ENCODE peak calls at places on chromosomes 2 and 18, in four cellular contexts. One of them, this sample, is unnamed.

GRCh38 chr2:238125127-238125885 is 13.2 kb upstream of the KLHL30 start:
- DNase-seq in K562: no peak
- DNase-seq in HepG2: no peak
- DNase-seq in GM12878: no peak
- DNase-seq in this sample: no peak

GRCh38 chr2:25872134-25872533 is 6.2 kb downstream of the ASXL2 start:
- DNase-seq in K562: no peak
- DNase-seq in HepG2: no peak
- DNase-seq in GM12878: no peak
- DNase-seq in this sample: no peak

GRCh38 chr2:200100027-200100426 is 144.6 kb downstream of the MAIP1 start:
- DNase-seq in K562: no peak
- DNase-seq in HepG2: no peak
- DNase-seq in GM12878: no peak
- DNase-seq in this sample: no peak

GRCh38 chr2:46068604-46069003 is 228.6 kb upstream of the EPAS1 start:
- DNase-seq in K562: no peak
- DNase-seq in HepG2: no peak
- DNase-seq in GM12878: no peak
- DNase-seq in this sample: no peak

GRCh38 chr2:242075163-242075562 is 205.6 kb downstream of the RTP5 start:
- DNase-seq in K562: no peak
- DNase-seq in HepG2: no peak
- DNase-seq in GM12878: no peak
- DNase-seq in this sample: no peak

GRCh38 chr2:239290618-239291504 is 110.0 kb downstream of the HDAC4 start:
- DNase-seq in K562: no peak
- DNase-seq in HepG2: no peak
- DNase-seq in GM12878: no peak
- DNase-seq in this sample: peak

GRCh38 chr2:113890253-113891235 is 655 bp downstream of the ACTR3 start:
- DNase-seq in K562: peak
- DNase-seq in HepG2: peak
- DNase-seq in GM12878: peak
- DNase-seq in this sample: peak

GRCh38 chr2:187552959-187553681 is 1.1 kb downstream of the TFPI start:
- DNase-seq in K562: peak
- DNase-seq in HepG2: peak
- DNase-seq in GM12878: no peak
- DNase-seq in this sample: no peak

GRCh38 chr2:25312958-25313710 is 28.6 kb downstream of the DNMT3A start:
- DNase-seq in K562: peak
- DNase-seq in HepG2: no peak
- DNase-seq in GM12878: no peak
- DNase-seq in this sample: no peak

GRCh38 chr2:181741756-181742155 is 61.4 kb upstream of the NEUROD1 start:
- DNase-seq in K562: no peak
- DNase-seq in HepG2: no peak
- DNase-seq in GM12878: no peak
- DNase-seq in this sample: no peak

GRCh38 chr18:13260927-13261471 is 42.4 kb downstream of the LDLRAD4 start:
- DNase-seq in K562: no peak
- DNase-seq in HepG2: no peak
- DNase-seq in GM12878: no peak
- DNase-seq in this sample: no peak

GRCh38 chr2:119772767-119773166 is 13.0 kb downstream of the PTPN4 start:
- DNase-seq in K562: no peak
- DNase-seq in HepG2: no peak
- DNase-seq in GM12878: no peak
- DNase-seq in this sample: no peak

GRCh38 chr2:11753886-11754704 is 7.7 kb downstream of the LPIN1 start:
- DNase-seq in K562: no peak
- DNase-seq in HepG2: no peak
- DNase-seq in GM12878: peak
- DNase-seq in this sample: no peak

GRCh38 chr18:40415821-40416220 is 1539.2 kb upstream of the PIK3C3 start:
- DNase-seq in K562: no peak
- DNase-seq in HepG2: no peak
- DNase-seq in GM12878: no peak
- DNase-seq in this sample: no peak

GRCh38 chr2:162524192-162524591 is 180.3 kb downstream of the GCA start:
- DNase-seq in K562: no peak
- DNase-seq in HepG2: peak
- DNase-seq in GM12878: no peak
- DNase-seq in this sample: peak

GRCh38 chr2:175844169-175844568 is 157.9 kb downstream of the LNPK start:
- DNase-seq in K562: no peak
- DNase-seq in HepG2: no peak
- DNase-seq in GM12878: no peak
- DNase-seq in this sample: peak

GRCh38 chr2:18273205-18273604 is 287.2 kb downstream of the RDH14 start:
- DNase-seq in K562: no peak
- DNase-seq in HepG2: no peak
- DNase-seq in GM12878: no peak
- DNase-seq in this sample: no peak

GRCh38 chr2:181778621-181779195 is 98.4 kb upstream of the NEUROD1 start:
- DNase-seq in K562: no peak
- DNase-seq in HepG2: no peak
- DNase-seq in GM12878: no peak
- DNase-seq in this sample: no peak

GRCh38 chr2:128619471-128620325 is 301.0 kb upstream of the HS6ST1 start:
- DNase-seq in K562: no peak
- DNase-seq in HepG2: no peak
- DNase-seq in GM12878: no peak
- DNase-seq in this sample: no peak

GRCh38 chr2:36489296-36489695 is 108.7 kb downstream of the FEZ2 start:
- DNase-seq in K562: no peak
- DNase-seq in HepG2: no peak
- DNase-seq in GM12878: no peak
- DNase-seq in this sample: no peak

GRCh38 chr2:233285921-233286320 is 21.7 kb upstream of the SAG start:
- DNase-seq in K562: no peak
- DNase-seq in HepG2: no peak
- DNase-seq in GM12878: no peak
- DNase-seq in this sample: no peak

GRCh38 chr18:34796013-34796657 is 86.0 kb downstream of the DTNA start:
- DNase-seq in K562: no peak
- DNase-seq in HepG2: no peak
- DNase-seq in GM12878: no peak
- DNase-seq in this sample: no peak

GRCh38 chr18:34789768-34790344 is 79.8 kb downstream of the DTNA start:
- DNase-seq in K562: no peak
- DNase-seq in HepG2: no peak
- DNase-seq in GM12878: no peak
- DNase-seq in this sample: no peak

GRCh38 chr18:34794346-34794745 is 84.2 kb downstream of the DTNA start:
- DNase-seq in K562: no peak
- DNase-seq in HepG2: no peak
- DNase-seq in GM12878: no peak
- DNase-seq in this sample: no peak

DNA sequence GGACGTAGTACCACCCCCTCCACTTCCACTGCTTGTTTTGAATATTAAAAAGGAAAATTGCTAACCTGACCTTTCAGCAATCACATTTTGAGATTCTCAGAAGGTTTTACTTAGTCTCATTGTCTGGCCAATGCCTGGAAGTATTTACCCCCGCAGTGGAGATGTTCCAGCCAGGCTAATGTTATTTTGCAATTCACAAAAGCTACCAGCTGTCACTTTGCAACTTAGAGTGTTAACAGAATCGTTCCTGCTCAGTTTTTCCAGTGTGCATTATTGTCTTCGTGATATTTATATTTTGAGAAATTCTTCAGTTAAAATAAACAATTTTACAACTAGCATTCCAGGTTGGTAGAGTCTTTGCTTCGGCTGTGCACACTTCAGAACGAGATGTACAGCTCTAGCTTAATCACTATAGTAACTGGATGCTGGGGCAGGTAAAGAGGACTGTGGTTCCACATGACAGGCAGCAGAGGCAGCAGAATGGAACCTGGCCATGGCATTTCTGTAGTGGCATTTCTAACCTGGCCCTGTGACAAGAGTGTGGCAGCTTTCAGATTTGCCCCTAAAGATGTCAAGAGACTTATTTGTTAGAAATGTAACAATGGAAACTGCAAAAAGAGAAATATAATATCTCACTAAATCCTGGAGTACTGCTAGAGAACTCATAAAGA is 85.1 kb downstream of the DTNA start:
- DNase-seq in K562: no peak
- DNase-seq in HepG2: no peak
- DNase-seq in GM12878: no peak
- DNase-seq in this sample: no peak
- TF ChIP-seq CREB1 in K562: no peak
- TF ChIP-seq CREB1 in HepG2: no peak
- TF ChIP-seq CREB1 in GM12878: no peak
- TF ChIP-seq CREB1 in this sample: no peak

GRCh38 chr2:60552096-60552850 is 1.2 kb downstream of the BCL11A start:
- DNase-seq in K562: no peak
- DNase-seq in HepG2: no peak
- DNase-seq in GM12878: no peak
- DNase-seq in this sample: peak
- TF ChIP-seq REST in K562: no peak
- TF ChIP-seq REST in HepG2: no peak
- TF ChIP-seq REST in GM12878: no peak
- TF ChIP-seq REST in this sample: no peak

GRCh38 chr2:120864981-120865380 is 129.3 kb downstream of the GLI2 start:
- DNase-seq in K562: no peak
- DNase-seq in HepG2: no peak
- DNase-seq in GM12878: no peak
- DNase-seq in this sample: no peak

GRCh38 chr2:120862254-120863172 is 126.8 kb downstream of the GLI2 start:
- DNase-seq in K562: no peak
- DNase-seq in HepG2: no peak
- DNase-seq in GM12878: no peak
- DNase-seq in this sample: no peak

GRCh38 chr2:120865656-120866055 is 130.0 kb downstream of the GLI2 start:
- DNase-seq in K562: no peak
- DNase-seq in HepG2: no peak
- DNase-seq in GM12878: no peak
- DNase-seq in this sample: no peak

GRCh38 chr2:120863173-120863545 is 127.5 kb downstream of the GLI2 start:
- DNase-seq in K562: no peak
- DNase-seq in HepG2: no peak
- DNase-seq in GM12878: no peak
- DNase-seq in this sample: no peak

GRCh38 chr2:120863661-120864320 is 128.1 kb downstream of the GLI2 start:
- DNase-seq in K562: peak
- DNase-seq in HepG2: no peak
- DNase-seq in GM12878: no peak
- DNase-seq in this sample: no peak
- TF ChIP-seq CREB1 in K562: no peak
- TF ChIP-seq CREB1 in HepG2: no peak
- TF ChIP-seq CREB1 in GM12878: no peak
- TF ChIP-seq CREB1 in this sample: no peak

GRCh38 chr2:98786179-98786578 is 55.2 kb upstream of the MGAT4A start:
- DNase-seq in K562: no peak
- DNase-seq in HepG2: no peak
- DNase-seq in GM12878: no peak
- DNase-seq in this sample: no peak
- TF ChIP-seq REST in K562: no peak
- TF ChIP-seq REST in HepG2: peak
- TF ChIP-seq REST in GM12878: peak
- TF ChIP-seq REST in this sample: peak

DNA sequence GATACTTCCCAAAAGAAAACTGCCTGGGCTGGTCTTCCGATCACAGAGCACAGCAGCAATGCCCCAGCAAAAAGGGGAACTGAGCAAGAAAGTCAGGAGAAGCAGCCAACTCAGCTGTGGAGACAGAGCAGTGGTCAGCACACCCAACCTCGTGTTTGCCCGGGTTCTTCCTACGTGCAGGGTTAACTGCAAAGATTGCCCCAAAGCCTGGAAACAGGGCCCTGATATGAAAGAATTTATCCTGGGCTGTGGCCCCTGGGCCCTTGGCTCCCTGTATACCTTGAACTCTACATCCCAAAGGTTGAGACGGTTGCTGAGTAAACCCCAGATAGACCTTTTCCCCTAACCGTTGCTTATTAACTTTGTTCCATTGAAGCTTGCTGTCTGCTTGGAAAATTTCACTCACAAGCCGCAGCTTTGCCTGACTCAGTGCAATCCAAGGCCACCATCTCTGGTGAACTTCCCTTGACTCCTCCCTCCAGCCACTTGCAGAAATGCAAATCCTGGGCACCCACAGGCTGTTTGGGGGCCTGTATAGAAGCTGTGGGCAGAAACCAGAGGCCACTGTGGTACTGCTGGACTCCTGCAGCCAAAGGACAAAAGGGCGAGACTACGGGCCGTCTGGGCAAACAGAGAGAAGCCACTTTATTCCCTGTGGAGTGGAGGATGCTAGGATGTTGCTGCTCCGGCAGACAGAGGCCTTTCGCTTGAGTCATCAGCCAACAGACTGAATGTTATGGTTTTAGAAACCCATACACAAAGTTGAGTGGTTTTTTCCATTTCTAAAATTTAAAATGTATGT is 18.2 kb downstream of the NRP2 start:
- DNase-seq in K562: no peak
- DNase-seq in HepG2: peak
- DNase-seq in GM12878: no peak
- DNase-seq in this sample: no peak
- TF ChIP-seq CREB1 in K562: no peak
- TF ChIP-seq CREB1 in HepG2: no peak
- TF ChIP-seq CREB1 in GM12878: no peak
- TF ChIP-seq CREB1 in this sample: no peak

DNA sequence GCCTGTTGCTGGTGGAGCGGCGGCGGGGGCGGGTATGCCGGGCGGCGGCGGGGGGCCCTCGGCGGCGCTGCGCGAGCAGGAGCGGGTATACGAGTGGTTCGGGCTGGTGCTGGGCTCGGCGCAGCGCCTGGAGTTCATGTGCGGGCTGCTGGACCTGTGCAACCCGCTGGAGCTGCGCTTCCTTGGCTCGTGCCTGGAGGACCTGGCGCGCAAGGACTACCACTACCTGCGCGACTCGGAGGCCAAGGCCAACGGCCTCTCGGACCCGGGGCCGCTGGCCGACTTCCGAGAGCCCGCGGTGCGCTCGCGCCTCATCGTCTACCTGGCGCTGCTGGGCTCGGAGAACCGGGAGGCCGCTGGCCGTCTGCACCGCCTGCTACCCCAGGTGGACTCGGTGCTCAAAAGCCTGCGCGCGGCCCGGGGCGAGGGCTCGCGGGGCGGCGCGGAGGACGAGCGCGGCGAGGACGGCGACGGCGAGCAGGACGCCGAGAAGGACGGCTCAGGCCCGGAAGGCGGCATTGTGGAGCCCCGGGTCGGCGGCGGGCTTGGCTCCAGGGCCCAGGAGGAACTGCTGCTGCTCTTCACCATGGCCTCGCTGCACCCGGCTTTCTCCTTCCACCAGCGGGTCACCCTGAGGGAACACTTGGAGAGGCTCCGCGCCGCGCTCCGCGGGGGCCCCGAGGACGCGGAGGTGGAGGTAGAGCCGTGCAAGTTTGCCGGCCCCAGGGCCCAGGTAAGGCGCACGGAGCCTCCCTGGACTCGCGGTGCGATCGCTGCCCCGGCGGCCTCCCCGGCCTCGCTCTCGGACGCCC is 1.0 kb downstream of the ZCCHC2 start:
- DNase-seq in K562: peak
- DNase-seq in HepG2: no peak
- DNase-seq in GM12878: no peak
- DNase-seq in this sample: peak
- TF ChIP-seq REST in K562: no peak
- TF ChIP-seq REST in HepG2: no peak
- TF ChIP-seq REST in GM12878: no peak
- TF ChIP-seq REST in this sample: no peak

This sample was measured in GM23338.